ENCODE peak calls at places on chromosomes 5 and 9, in four cellular contexts. F, Y, E and O are unnamed samples.

GRCh38 chr9:128153947-128154695 is 4.9 kb downstream of the LCN2 start:
- DNase-seq in F (no peak), Y (no peak), E (no peak), O (no peak)

GRCh38 chr5:99104538-99105132 is 175.8 kb upstream of the CHD1 start:
- DNase-seq in F (peak), Y (peak), E (no peak), O (no peak)

GRCh38 chr9:89720721-89721660 is 116.2 kb downstream of the GADD45G start:
- DNase-seq in F (no peak), Y (no peak), E (no peak), O (no peak)

GRCh38 chr5:2740051-2740848 is 11.2 kb downstream of the IRX2 start:
- DNase-seq in F (no peak), Y (peak), E (no peak), O (no peak)

GRCh38 chr9:68836788-68837187 is 131.7 kb downstream of the PIP5K1B start:
- DNase-seq in F (no peak), Y (no peak), E (no peak), O (no peak)

GRCh38 chr5:126680215-126680817 is 79.6 kb downstream of the PHAX start:
- DNase-seq in F (peak), Y (peak), E (no peak), O (no peak)

GRCh38 chr9:21682981-21683380 is 119.5 kb upstream of the MTAP start:
- DNase-seq in F (no peak), Y (peak), E (no peak), O (no peak)

GRCh38 chr5:155729684-155730059 is 597.3 kb upstream of the SGCD start:
- DNase-seq in F (no peak), Y (peak), E (no peak), O (no peak)

GRCh38 chr5:169933127-169933526 is 47.2 kb downstream of the INSYN2B start:
- DNase-seq in F (no peak), Y (no peak), E (no peak), O (no peak)

GRCh38 chr5:64625678-64626077 is 64.6 kb upstream of the SHISAL2B start:
- DNase-seq in F (no peak), Y (peak), E (no peak), O (no peak)

GRCh38 chr5:75277463-75277862 is 40.8 kb upstream of the ANKRD31 start:
- DNase-seq in F (no peak), Y (no peak), E (no peak), O (no peak)

GRCh38 chr9:81969971-81970370 is 18.6 kb upstream of the SPATA31D1 start:
- DNase-seq in F (no peak), Y (peak), E (no peak), O (no peak)

GRCh38 chr5:107542831-107543231 is 127.9 kb downstream of the EFNA5 start:
- DNase-seq in F (no peak), Y (peak), E (no peak), O (no peak)

GRCh38 chr9:12666813-12667212 is 26.4 kb upstream of the TYRP1 start:
- DNase-seq in F (no peak), Y (no peak), E (no peak), O (no peak)

GRCh38 chr9:88179080-88179521 is 40.8 kb upstream of the SPATA31C2 start:
- DNase-seq in F (no peak), Y (no peak), E (peak), O (peak)

GRCh38 chr5:175609504-175609903 is 48.4 kb upstream of the HRH2 start:
- DNase-seq in F (no peak), Y (no peak), E (no peak), O (no peak)

GRCh38 chr9:133352635-133353340 is 3.5 kb downstream of the SURF1 start:
- DNase-seq in F (no peak), Y (no peak), E (no peak), O (no peak)

GRCh38 chr5:72172832-72173231 is 65.6 kb downstream of the MAP1B start:
- DNase-seq in F (no peak), Y (no peak), E (no peak), O (no peak)

GRCh38 chr9:15271403-15271802 is 35.6 kb downstream of the TTC39B start:
- DNase-seq in F (no peak), Y (no peak), E (no peak), O (no peak)

GRCh38 chr9:70465904-70466303 is 51.4 kb upstream of the KLF9 start:
- DNase-seq in F (no peak), Y (no peak), E (no peak), O (no peak)